ENCODE peak calls at places on chromosomes 5 and 9, in seven cellular contexts. L is colonic mucosa; V is fibroblast of lung; M is transverse colon; I is aorta; R is dorsolateral prefrontal cortex; K is CD8-positive, alpha-beta memory T cell. H is an unnamed sample.

GRCh38 chr9:69674741-69675438 is 2.7 kb upstream of the APBA1 start:
- DNase-seq in I (no peak), V (peak; percentile 89), R (no peak), K (no peak), L (no peak), M (no peak), H (no peak)

GRCh38 chr9:19690128-19690527 is 98.7 kb downstream of the SLC24A2 start:
- DNase-seq in V (peak; percentile 2), M (no peak), R (no peak), I (no peak), K (no peak), L (no peak), H (no peak)

GRCh38 chr5:147398860-147399259 is 111.0 kb downstream of the DPYSL3 start:
- DNase-seq in V (no peak), R (no peak), M (no peak), K (no peak), I (no peak), L (no peak), H (no peak)

GRCh38 chr5:126615286-126615685 is 14.5 kb downstream of the PHAX start:
- DNase-seq in K (no peak), M (no peak), V (no peak), L (no peak), I (no peak), R (no peak), H (no peak)

GRCh38 chr9:135883410-135884089 is 23.8 kb downstream of the CAMSAP1 start:
- DNase-seq in V (no peak), M (no peak), R (peak; percentile 68), I (no peak), K (no peak), L (no peak), H (no peak)

GRCh38 chr9:136991993-136992818 is at the start of gene PAXX:
- DNase-seq in V (peak; percentile 88), R (peak; percentile 95), L (peak; percentile 95), K (peak; percentile 95), I (peak; percentile 96), M (peak; percentile 96), H (peak; percentile 83)

GRCh38 chr5:107218457-107219193 is 452.1 kb downstream of the EFNA5 start:
- DNase-seq in M (no peak), L (no peak), R (no peak), I (no peak), V (no peak), K (no peak), H (no peak)

GRCh38 chr9:19629506-19629905 is 159.3 kb downstream of the SLC24A2 start:
- DNase-seq in M (no peak), R (no peak), L (no peak), I (no peak), K (no peak), V (no peak), H (no peak)

GRCh38 chr5:159884917-159885620 is 31.2 kb upstream of the ADRA1B start:
- DNase-seq in K (no peak), L (no peak), V (no peak), I (no peak), M (no peak), R (no peak), H (no peak)

DNA sequence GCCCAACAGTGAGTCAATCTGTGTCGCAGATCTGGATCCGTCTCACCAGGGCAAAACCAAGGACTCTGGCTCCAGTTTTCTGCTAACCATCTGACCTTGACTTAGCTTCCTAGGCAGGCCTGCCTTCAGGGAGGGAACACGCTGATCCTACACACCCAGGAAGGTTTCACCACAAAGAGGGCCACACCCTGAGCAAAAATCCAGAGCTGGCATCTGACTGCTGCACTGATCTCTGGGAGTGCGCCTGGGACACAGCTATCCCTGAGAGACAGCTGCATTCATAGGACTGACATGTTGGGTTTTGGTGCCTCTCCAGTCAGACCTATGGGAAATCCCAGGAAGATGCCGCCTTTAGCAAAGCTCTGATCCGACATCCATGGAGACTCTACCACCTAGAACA is 47.5 kb downstream of the CDK5RAP2 start:
- DNase-seq in K (no peak), I (no peak), R (no peak), L (peak; percentile 56), V (peak; percentile 63), M (peak; percentile 63), H (no peak)
- H3K27ac ChIP-seq in K (no peak overlapping the region), I (no peak overlapping the region), R (no peak overlapping the region), L (no peak overlapping the region), V (no peak overlapping the region), M (peak overlapping the region; percentile 59), H (no peak overlapping the region)

DNA sequence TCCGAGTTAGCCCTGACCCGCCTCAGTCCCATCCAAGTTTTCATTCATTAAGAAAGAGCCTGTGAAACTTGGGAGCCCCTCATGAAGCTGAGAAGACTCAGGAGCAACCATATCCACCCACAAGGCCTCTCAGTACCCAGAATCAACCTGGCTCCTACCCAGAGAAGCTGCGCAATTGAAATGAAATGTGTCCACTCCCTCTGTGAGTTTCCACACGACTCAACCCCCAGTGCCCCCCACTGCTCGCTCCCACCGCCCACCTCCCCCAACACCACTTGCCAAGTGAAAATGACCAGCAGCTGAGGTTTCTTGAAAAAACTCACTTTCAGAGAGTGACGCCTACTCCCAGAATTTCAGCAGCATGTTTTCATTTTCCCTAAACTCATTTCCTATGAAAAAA is 104.6 kb downstream of the CDK5RAP2 start:
- DNase-seq in R (peak; percentile 52), L (no peak), M (no peak), V (peak; percentile 38), I (peak; percentile 72), K (no peak), H (no peak)
- H3K27ac ChIP-seq in R (no peak overlapping the region), L (no peak overlapping the region), M (no peak overlapping the region), V (no peak overlapping the region), I (no peak overlapping the region), K (no peak overlapping the region), H (no peak overlapping the region)

DNA sequence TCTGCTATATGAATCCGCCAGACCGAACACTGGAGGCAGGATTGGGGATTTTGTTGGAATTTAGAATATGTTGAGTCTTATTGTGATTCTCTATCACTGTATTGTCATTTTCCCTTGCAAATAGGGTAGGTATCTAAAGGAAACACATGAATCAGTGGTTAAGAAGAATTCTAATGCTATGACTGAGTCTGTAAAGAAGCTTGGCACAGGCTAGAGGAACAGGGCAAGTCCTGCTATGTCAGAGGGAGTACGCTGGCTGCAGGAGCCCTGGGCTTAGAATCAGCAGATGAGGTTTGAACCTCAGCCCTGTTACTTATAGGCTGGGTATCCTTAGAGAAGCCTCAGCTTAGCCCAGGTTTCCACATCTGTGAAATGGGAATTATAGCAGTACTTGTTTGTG is 198.1 kb downstream of the NR3C1 start:
- DNase-seq in R (no peak), V (peak; percentile 87), I (peak; percentile 57), M (no peak), L (no peak), K (no peak), H (no peak)
- H3K27ac ChIP-seq in R (no peak overlapping the region), V (no peak overlapping the region), I (no peak overlapping the region), M (no peak overlapping the region), L (no peak overlapping the region), K (no peak overlapping the region), H (no peak overlapping the region)

GRCh38 chr5:158848634-158849033 is 251.1 kb downstream of the EBF1 start:
- DNase-seq in V (no peak), K (no peak), L (no peak), M (no peak), R (no peak), I (no peak), H (no peak)
- H3K27ac ChIP-seq in V (no peak overlapping the region), K (no peak overlapping the region), L (no peak overlapping the region), M (no peak overlapping the region), R (no peak overlapping the region), I (no peak overlapping the region), H (no peak overlapping the region)